ENCODE peak calls at places on chromosomes 4 and X, in six cellular contexts. One of them, this sample, is unnamed.

GRCh38 chrX:155070038-155070437 is 898 bp downstream of the CMC4 start:
- DNase-seq in mucosa of descending colon: no peak
- DNase-seq in AG04450: no peak
- DNase-seq in adipocyte: no peak
- DNase-seq in left ventricle myocardium inferior: no peak
- DNase-seq in A549: no peak
- DNase-seq in this sample: no peak

GRCh38 chrX:104419211-104419610 is 146.8 kb upstream of the IL1RAPL2 start:
- DNase-seq in AG04450: no peak
- DNase-seq in A549: no peak
- DNase-seq in left ventricle myocardium inferior: no peak
- DNase-seq in mucosa of descending colon: no peak
- DNase-seq in adipocyte: no peak
- DNase-seq in this sample: no peak

GRCh38 chr4:113476800-113477199 is 284.7 kb downstream of the CAMK2D start:
- DNase-seq in A549: no peak
- DNase-seq in AG04450: no peak
- DNase-seq in left ventricle myocardium inferior: no peak
- DNase-seq in mucosa of descending colon: no peak
- DNase-seq in adipocyte: no peak
- DNase-seq in this sample: no peak

GRCh38 chr4:56743550-56743949 is 62.5 kb upstream of the HOPX start:
- DNase-seq in mucosa of descending colon: no peak
- DNase-seq in A549: no peak
- DNase-seq in AG04450: no peak
- DNase-seq in left ventricle myocardium inferior: no peak
- DNase-seq in adipocyte: no peak
- DNase-seq in this sample: no peak

GRCh38 chrX:41781500-41781899 is 57.5 kb downstream of the GPR82 start:
- DNase-seq in mucosa of descending colon: no peak
- DNase-seq in AG04450: no peak
- DNase-seq in A549: peak; percentile 31
- DNase-seq in adipocyte: peak; percentile 64
- DNase-seq in left ventricle myocardium inferior: no peak
- DNase-seq in this sample: peak; percentile 42

GRCh38 chrX:118484216-118484903 is 11.3 kb upstream of the DOCK11 start:
- DNase-seq in AG04450: no peak
- DNase-seq in left ventricle myocardium inferior: no peak
- DNase-seq in mucosa of descending colon: no peak
- DNase-seq in adipocyte: no peak
- DNase-seq in A549: no peak
- DNase-seq in this sample: no peak

GRCh38 chrX:46574337-46574940 is 874 bp downstream of the CHST7 start:
- DNase-seq in AG04450: no peak
- DNase-seq in left ventricle myocardium inferior: no peak
- DNase-seq in mucosa of descending colon: peak; percentile 64
- DNase-seq in adipocyte: peak; percentile 25
- DNase-seq in A549: no peak
- DNase-seq in this sample: peak; percentile 37

GRCh38 chr4:40283413-40283812 is 51.7 kb upstream of the CHRNA9 start:
- DNase-seq in adipocyte: no peak
- DNase-seq in A549: no peak
- DNase-seq in left ventricle myocardium inferior: no peak
- DNase-seq in AG04450: no peak
- DNase-seq in mucosa of descending colon: no peak
- DNase-seq in this sample: no peak

GRCh38 chr4:26069218-26069617 is 155.2 kb downstream of the SMIM20 start:
- DNase-seq in A549: no peak
- DNase-seq in AG04450: no peak
- DNase-seq in mucosa of descending colon: no peak
- DNase-seq in adipocyte: no peak
- DNase-seq in left ventricle myocardium inferior: no peak
- DNase-seq in this sample: peak; percentile 15

GRCh38 chrX:48831909-48832291 is 3.5 kb downstream of the PCSK1N start:
- DNase-seq in mucosa of descending colon: no peak
- DNase-seq in A549: no peak
- DNase-seq in left ventricle myocardium inferior: no peak
- DNase-seq in adipocyte: peak; percentile 7
- DNase-seq in AG04450: no peak
- DNase-seq in this sample: no peak

GRCh38 chr4:5651089-5651488 is 57.3 kb downstream of the EVC2 start:
- DNase-seq in adipocyte: no peak
- DNase-seq in left ventricle myocardium inferior: no peak
- DNase-seq in A549: no peak
- DNase-seq in AG04450: no peak
- DNase-seq in mucosa of descending colon: no peak
- DNase-seq in this sample: no peak

GRCh38 chr4:165757426-165757825 is 115.6 kb upstream of the TLL1 start:
- DNase-seq in adipocyte: no peak
- DNase-seq in A549: no peak
- DNase-seq in left ventricle myocardium inferior: no peak
- DNase-seq in AG04450: no peak
- DNase-seq in mucosa of descending colon: no peak
- DNase-seq in this sample: no peak

GRCh38 chr4:7396186-7396585 is 38.5 kb downstream of the PSAPL1 start:
- DNase-seq in adipocyte: no peak
- DNase-seq in AG04450: no peak
- DNase-seq in left ventricle myocardium inferior: no peak
- DNase-seq in A549: no peak
- DNase-seq in mucosa of descending colon: no peak
- DNase-seq in this sample: no peak

GRCh38 chrX:39857780-39858179 is 240.0 kb downstream of the BCOR start:
- DNase-seq in adipocyte: no peak
- DNase-seq in mucosa of descending colon: no peak
- DNase-seq in left ventricle myocardium inferior: no peak
- DNase-seq in A549: no peak
- DNase-seq in AG04450: no peak
- DNase-seq in this sample: no peak

GRCh38 chrX:78104447-78105176 is 564 bp downstream of the PGK1 start:
- DNase-seq in mucosa of descending colon: peak; percentile 78
- DNase-seq in left ventricle myocardium inferior: peak; percentile 29
- DNase-seq in A549: peak; percentile 35
- DNase-seq in AG04450: no peak
- DNase-seq in adipocyte: peak; percentile 77
- DNase-seq in this sample: no peak

GRCh38 chr4:54687887-54688841 is 30.4 kb downstream of the KIT start:
- DNase-seq in adipocyte: no peak
- DNase-seq in AG04450: no peak
- DNase-seq in A549: no peak
- DNase-seq in mucosa of descending colon: no peak
- DNase-seq in left ventricle myocardium inferior: no peak
- DNase-seq in this sample: no peak

GRCh38 chr4:56212774-56213173 is 174.5 kb downstream of the AASDH start:
- DNase-seq in mucosa of descending colon: no peak
- DNase-seq in adipocyte: no peak
- DNase-seq in AG04450: no peak
- DNase-seq in A549: no peak
- DNase-seq in left ventricle myocardium inferior: no peak
- DNase-seq in this sample: no peak

GRCh38 chrX:143781103-143781502 is 60.6 kb upstream of the SPANXN2 start:
- DNase-seq in mucosa of descending colon: no peak
- DNase-seq in adipocyte: no peak
- DNase-seq in A549: no peak
- DNase-seq in left ventricle myocardium inferior: no peak
- DNase-seq in AG04450: no peak
- DNase-seq in this sample: no peak

GRCh38 chr4:125115476-125115875 is 199.3 kb upstream of the FAT4 start:
- DNase-seq in left ventricle myocardium inferior: no peak
- DNase-seq in mucosa of descending colon: no peak
- DNase-seq in adipocyte: peak; percentile 51
- DNase-seq in A549: no peak
- DNase-seq in AG04450: no peak
- DNase-seq in this sample: no peak

GRCh38 chrX:114889454-114889853 is 128.0 kb downstream of the IL13RA2 start:
- DNase-seq in adipocyte: peak; percentile 7
- DNase-seq in mucosa of descending colon: no peak
- DNase-seq in AG04450: no peak
- DNase-seq in left ventricle myocardium inferior: no peak
- DNase-seq in A549: no peak
- DNase-seq in this sample: no peak

GRCh38 chr4:182073278-182073677 is 169.9 kb upstream of the TENM3 start:
- DNase-seq in AG04450: no peak
- DNase-seq in left ventricle myocardium inferior: no peak
- DNase-seq in mucosa of descending colon: no peak
- DNase-seq in adipocyte: no peak
- DNase-seq in A549: no peak
- DNase-seq in this sample: no peak

GRCh38 chr4:128338634-128339355 is 51.2 kb upstream of the PGRMC2 start:
- DNase-seq in AG04450: peak; percentile 53
- DNase-seq in A549: no peak
- DNase-seq in mucosa of descending colon: no peak
- DNase-seq in adipocyte: peak; percentile 69
- DNase-seq in left ventricle myocardium inferior: no peak
- DNase-seq in this sample: no peak

GRCh38 chrX:150254909-150255308 is 108.2 kb upstream of the MAMLD1 start:
- DNase-seq in adipocyte: no peak
- DNase-seq in mucosa of descending colon: no peak
- DNase-seq in left ventricle myocardium inferior: no peak
- DNase-seq in AG04450: no peak
- DNase-seq in A549: no peak
- DNase-seq in this sample: no peak

GRCh38 chr4:40980318-40980883 is 230.6 kb downstream of the NSUN7 start:
- DNase-seq in mucosa of descending colon: no peak
- DNase-seq in adipocyte: no peak
- DNase-seq in AG04450: no peak
- DNase-seq in left ventricle myocardium inferior: no peak
- DNase-seq in A549: no peak
- DNase-seq in this sample: no peak

GRCh38 chr4:120977435-120977997 is 55.0 kb upstream of the PRDM5 start:
- DNase-seq in adipocyte: peak; percentile 74
- DNase-seq in AG04450: peak; percentile 33
- DNase-seq in A549: peak; percentile 7
- DNase-seq in mucosa of descending colon: no peak
- DNase-seq in left ventricle myocardium inferior: no peak
- DNase-seq in this sample: peak; percentile 46

GRCh38 chr4:4680758-4681157 is 138.9 kb upstream of the STX18 start:
- DNase-seq in adipocyte: no peak
- DNase-seq in AG04450: no peak
- DNase-seq in mucosa of descending colon: no peak
- DNase-seq in A549: no peak
- DNase-seq in left ventricle myocardium inferior: no peak
- DNase-seq in this sample: no peak

DNA sequence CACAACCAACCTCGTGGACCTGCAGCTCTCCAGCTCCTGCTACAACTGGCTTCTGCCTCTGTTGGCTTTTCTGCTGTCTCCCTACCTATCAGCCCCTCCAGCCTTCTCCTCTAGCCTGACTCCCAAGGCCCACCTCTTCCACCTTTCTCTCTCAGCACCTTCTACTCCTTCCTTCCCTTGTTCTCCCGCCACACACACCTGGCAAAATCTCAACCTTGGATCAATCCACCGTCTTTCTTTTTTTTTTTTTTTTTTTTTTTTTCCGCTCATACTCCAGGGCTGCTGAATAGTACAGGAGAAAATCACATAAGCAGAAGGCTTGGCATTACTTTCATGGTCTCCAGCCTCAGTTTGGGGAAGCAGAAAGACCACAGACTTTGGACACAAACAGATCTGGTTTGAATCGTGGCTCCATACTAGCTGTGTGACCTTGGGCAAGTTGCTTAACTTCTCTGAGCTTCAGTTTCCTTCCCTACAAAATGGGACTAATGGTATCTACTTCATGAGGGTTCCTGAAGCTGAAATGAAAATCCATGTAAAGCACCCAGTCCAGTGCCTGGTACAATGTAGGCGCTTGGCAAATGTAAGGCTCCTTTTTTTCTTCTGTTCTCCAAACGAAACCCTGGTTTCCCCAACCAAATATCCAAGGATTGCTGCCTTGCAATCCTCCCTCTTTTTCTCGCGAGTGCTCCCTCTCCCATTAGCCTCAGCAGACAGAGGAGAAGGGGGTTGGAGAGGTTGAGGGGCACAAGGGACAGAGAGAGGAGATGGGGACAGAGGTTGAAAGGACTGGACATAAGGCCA is 1.7 kb downstream of the FGD1 start:
- DNase-seq in A549: no peak
- DNase-seq in AG04450: no peak
- DNase-seq in left ventricle myocardium inferior: no peak
- DNase-seq in mucosa of descending colon: no peak
- DNase-seq in adipocyte: no peak
- DNase-seq in this sample: no peak
- H3K4me3 ChIP-seq in A549: peak overlapping the region; percentile 88
- H3K4me3 ChIP-seq in AG04450: peak overlapping the region; percentile 71
- H3K4me3 ChIP-seq in left ventricle myocardium inferior: peak overlapping the region; percentile 76
- H3K4me3 ChIP-seq in mucosa of descending colon: no peak overlapping the region
- H3K4me3 ChIP-seq in adipocyte: peak overlapping the region; percentile 80
- H3K4me3 ChIP-seq in this sample: no peak overlapping the region

DNA sequence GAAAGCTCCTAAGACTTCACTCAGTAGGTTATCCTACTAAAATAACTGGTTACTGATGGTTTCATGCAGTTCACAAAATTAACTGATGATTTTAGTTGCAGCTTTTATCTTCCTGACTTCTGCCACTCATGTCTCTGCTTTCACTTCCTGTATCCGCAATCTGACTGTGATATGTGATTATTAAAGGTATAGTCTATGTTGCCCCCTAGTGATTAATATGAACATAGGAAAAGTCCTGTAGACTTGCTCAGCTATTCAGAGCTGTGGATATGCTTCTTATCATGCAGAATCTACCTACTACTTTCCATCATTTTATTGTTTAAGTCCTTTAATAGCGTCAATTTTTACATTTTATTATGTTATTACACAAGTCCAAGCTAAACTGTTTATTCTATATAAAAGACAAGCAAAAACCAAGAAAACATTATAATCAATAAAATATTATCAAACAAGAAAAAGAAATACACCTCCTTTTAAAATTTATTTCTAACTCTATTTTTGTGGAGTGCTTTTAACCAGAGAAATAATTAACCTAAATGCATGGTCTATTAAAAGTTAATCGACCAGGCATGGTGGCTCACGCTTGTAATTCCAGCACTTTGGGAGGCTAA is 40.6 kb upstream of the TLR2 start:
- DNase-seq in A549: peak; percentile 57
- DNase-seq in mucosa of descending colon: no peak
- DNase-seq in adipocyte: peak; percentile 49
- DNase-seq in left ventricle myocardium inferior: no peak
- DNase-seq in AG04450: no peak
- DNase-seq in this sample: peak; percentile 77
- H3K4me3 ChIP-seq in A549: no peak overlapping the region
- H3K4me3 ChIP-seq in mucosa of descending colon: no peak overlapping the region
- H3K4me3 ChIP-seq in adipocyte: no peak overlapping the region
- H3K4me3 ChIP-seq in left ventricle myocardium inferior: no peak overlapping the region
- H3K4me3 ChIP-seq in AG04450: no peak overlapping the region
- H3K4me3 ChIP-seq in this sample: no peak overlapping the region

GRCh38 chr4:74364649-74365491 is at the start of gene EREG:
- DNase-seq in mucosa of descending colon: peak; percentile 64
- DNase-seq in AG04450: no peak
- DNase-seq in A549: peak; percentile 33
- DNase-seq in adipocyte: peak; percentile 60
- DNase-seq in left ventricle myocardium inferior: no peak
- DNase-seq in this sample: no peak
- H3K4me3 ChIP-seq in mucosa of descending colon: no peak within 1 kb of the TSS
- H3K4me3 ChIP-seq in AG04450: peak within 1 kb of the TSS; percentile 65
- H3K4me3 ChIP-seq in A549: peak within 1 kb of the TSS; percentile 69
- H3K4me3 ChIP-seq in adipocyte: peak within 1 kb of the TSS; percentile 84
- H3K4me3 ChIP-seq in left ventricle myocardium inferior: peak within 1 kb of the TSS; percentile 55
- H3K4me3 ChIP-seq in this sample: no peak within 1 kb of the TSS

DNA sequence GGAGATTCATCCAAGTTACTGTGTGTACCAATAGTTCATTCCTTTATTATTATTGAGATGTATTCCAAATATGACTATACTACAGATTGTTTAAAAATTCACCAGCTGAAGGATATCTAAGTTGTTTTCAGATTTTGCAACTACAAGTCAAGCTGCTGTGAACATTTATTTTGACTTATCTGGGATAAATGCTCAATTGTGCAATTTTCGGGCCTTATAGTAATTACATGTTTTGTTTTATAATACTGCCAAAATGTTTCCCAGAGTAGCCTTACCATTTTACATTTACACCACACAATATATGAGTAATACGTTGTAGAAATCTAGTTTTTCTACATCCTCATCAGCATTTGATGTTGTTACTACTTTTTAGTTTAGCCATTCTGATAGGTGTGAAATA is 179.6 kb downstream of the ANTXR2 start:
- DNase-seq in A549: no peak
- DNase-seq in AG04450: no peak
- DNase-seq in left ventricle myocardium inferior: no peak
- DNase-seq in mucosa of descending colon: no peak
- DNase-seq in adipocyte: peak; percentile 67
- DNase-seq in this sample: no peak
- H3K4me3 ChIP-seq in A549: no peak overlapping the region
- H3K4me3 ChIP-seq in AG04450: no peak overlapping the region
- H3K4me3 ChIP-seq in left ventricle myocardium inferior: no peak overlapping the region
- H3K4me3 ChIP-seq in mucosa of descending colon: no peak overlapping the region
- H3K4me3 ChIP-seq in adipocyte: no peak overlapping the region
- H3K4me3 ChIP-seq in this sample: no peak overlapping the region